ENCODE peak calls at places on chromosomes 5 and 9, in seven cellular contexts. J is activated CD8-positive, alpha-beta T cell treated with anti-CD3 and anti-CD28 coated beads for 36 hours; Z is aorta; I is EL; V is activated gamma-delta T cell treated with anti-CD3 and anti-CD28 coated beads, Interleukin-2, amount 50 U/mL, for 16 hours; X is astrocyte; A is PC-9. C is an unnamed sample.

GRCh38 chr5:127092690-127093089 is 19.4 kb upstream of the C5orf63 start:
- DNase-seq in J (no peak), Z (no peak), I (peak; percentile 68), V (no peak), X (peak; percentile 67), A (no peak), C (no peak)

GRCh38 chr9:135478191-135478590 is 1.4 kb upstream of the PPP1R26 start:
- DNase-seq in J (no peak), Z (no peak), I (no peak), V (no peak), X (no peak), A (no peak), C (no peak)

GRCh38 chr5:50874277-50874984 is 208.0 kb downstream of the PARP8 start:
- DNase-seq in J (peak; percentile 5), Z (no peak), I (no peak), V (no peak), X (no peak), A (no peak), C (no peak)

GRCh38 chr5:159730285-159730684 is 186.0 kb upstream of the ADRA1B start:
- DNase-seq in J (no peak), Z (no peak), I (no peak), V (no peak), X (no peak), A (no peak), C (no peak)

GRCh38 chr9:121333950-121334773 is 35.9 kb downstream of the STOM start:
- DNase-seq in J (no peak), Z (no peak), I (no peak), V (no peak), X (no peak), A (peak; percentile 59), C (peak; percentile 17)

GRCh38 chr9:93097496-93098205 is 1.6 kb downstream of the CARD19 start:
- DNase-seq in J (peak; percentile 20), Z (peak; percentile 77), I (no peak), V (no peak), X (no peak), A (no peak), C (no peak)

GRCh38 chr9:130692365-130692764 is 1.2 kb upstream of the EXOSC2 start:
- DNase-seq in J (peak; percentile 50), Z (no peak), I (no peak), V (no peak), X (no peak), A (no peak), C (peak; percentile 81)

GRCh38 chr9:4289411-4290380 is 10.2 kb downstream of the GLIS3 start:
- DNase-seq in J (no peak), Z (no peak), I (no peak), V (no peak), X (peak; percentile 46), A (no peak), C (no peak)

GRCh38 chr5:35908814-35909213 is 29.6 kb downstream of the CAPSL start:
- DNase-seq in J (peak; percentile 58), Z (no peak), I (no peak), V (no peak), X (no peak), A (no peak), C (no peak)

GRCh38 chr5:89133975-89134374 is 251.0 kb upstream of the MEF2C start:
- DNase-seq in J (no peak), Z (no peak), I (no peak), V (no peak), X (no peak), A (no peak), C (no peak)

GRCh38 chr5:162550236-162550635 is 482.7 kb downstream of the GABRG2 start:
- DNase-seq in J (no peak), Z (no peak), I (no peak), V (no peak), X (no peak), A (no peak), C (no peak)